ENCODE peak calls at places on chromosomes 12 and 14, in four cellular contexts. One of them, this sample, is unnamed.

GRCh38 chr12:9253464-9253863 is 45.3 kb upstream of the PZP start:
- DNase-seq in WTC11: no peak
- DNase-seq in HepG2: no peak
- DNase-seq in HEK293T: no peak
- DNase-seq in this sample: no peak

GRCh38 chr12:57093412-57094193 is 4.7 kb downstream of the NAB2 start:
- DNase-seq in HEK293T: peak; percentile 60
- DNase-seq in HepG2: no peak
- DNase-seq in WTC11: peak; percentile 88
- DNase-seq in this sample: peak; percentile 90

GRCh38 chr12:16347391-16348298 is at the start of gene MGST1:
- DNase-seq in WTC11: peak; percentile 84
- DNase-seq in HEK293T: peak; percentile 42
- DNase-seq in HepG2: peak; percentile 77
- DNase-seq in this sample: peak; percentile 37

GRCh38 chr12:116087962-116088361 is 189.5 kb downstream of the MED13L start:
- DNase-seq in HEK293T: no peak
- DNase-seq in WTC11: no peak
- DNase-seq in HepG2: peak; percentile 19
- DNase-seq in this sample: no peak

GRCh38 chr14:39880965-39881364 is 448.7 kb upstream of the FBXO33 start:
- DNase-seq in HEK293T: no peak
- DNase-seq in WTC11: no peak
- DNase-seq in HepG2: no peak
- DNase-seq in this sample: no peak

GRCh38 chr12:70828391-70828790 is 92.1 kb downstream of the PTPRR start:
- DNase-seq in WTC11: no peak
- DNase-seq in HepG2: no peak
- DNase-seq in HEK293T: no peak
- DNase-seq in this sample: no peak

GRCh38 chr12:122726056-122726558 is 4.5 kb downstream of the HCAR1 start:
- DNase-seq in HepG2: peak; percentile 69
- DNase-seq in HEK293T: no peak
- DNase-seq in WTC11: no peak
- DNase-seq in this sample: no peak

GRCh38 chr12:18943200-18943599 is 186.3 kb upstream of the PLEKHA5 start:
- DNase-seq in WTC11: no peak
- DNase-seq in HepG2: no peak
- DNase-seq in HEK293T: no peak
- DNase-seq in this sample: no peak

GRCh38 chr12:117680311-117680710 is 288.5 kb downstream of the KSR2 start:
- DNase-seq in HepG2: no peak
- DNase-seq in WTC11: no peak
- DNase-seq in HEK293T: no peak
- DNase-seq in this sample: no peak

GRCh38 chr14:74905595-74906142 is 17.4 kb downstream of the RPS6KL1 start:
- DNase-seq in WTC11: peak; percentile 84
- DNase-seq in HEK293T: peak; percentile 75
- DNase-seq in HepG2: peak; percentile 36
- DNase-seq in this sample: peak; percentile 71

DNA sequence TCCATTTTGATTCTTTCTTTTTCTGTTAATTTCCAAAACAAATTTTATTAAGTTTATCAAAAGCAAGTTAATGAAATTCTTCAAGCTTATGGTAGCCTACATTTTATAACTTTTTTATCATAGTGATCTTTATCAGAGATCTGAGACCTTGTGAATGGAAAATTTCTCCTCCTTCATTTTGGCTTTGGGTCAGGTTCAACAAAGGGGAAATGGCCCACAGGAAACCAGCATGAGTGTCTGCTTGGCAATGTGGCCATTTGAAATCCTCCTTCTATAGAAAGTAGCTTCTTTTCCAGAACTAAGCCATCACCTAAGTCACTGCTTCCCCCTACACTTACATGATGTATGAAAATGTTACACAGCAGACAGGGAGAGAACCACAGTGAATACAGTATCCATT is 1.6 kb downstream of the RHOJ start:
- DNase-seq in HepG2: no peak
- DNase-seq in HEK293T: no peak
- DNase-seq in WTC11: no peak
- DNase-seq in this sample: no peak
- TF ChIP-seq ELF4 in HepG2: no peak
- TF ChIP-seq ELF4 in HEK293T: no peak
- TF ChIP-seq ELF4 in WTC11: no peak
- TF ChIP-seq ELF4 in this sample: no peak

GRCh38 chr12:64891629-64892028 is 67.2 kb downstream of the TBC1D30 start:
- DNase-seq in HEK293T: no peak
- DNase-seq in HepG2: no peak
- DNase-seq in WTC11: no peak
- DNase-seq in this sample: no peak

GRCh38 chr12:64893961-64894360 is 69.5 kb downstream of the TBC1D30 start:
- DNase-seq in HEK293T: no peak
- DNase-seq in HepG2: no peak
- DNase-seq in WTC11: no peak
- DNase-seq in this sample: no peak

GRCh38 chr12:64889434-64890216 is 65.2 kb downstream of the TBC1D30 start:
- DNase-seq in HEK293T: no peak
- DNase-seq in HepG2: peak; percentile 27
- DNase-seq in WTC11: no peak
- DNase-seq in this sample: no peak

GRCh38 chr12:64892561-64892960 is 68.1 kb downstream of the TBC1D30 start:
- DNase-seq in HEK293T: no peak
- DNase-seq in WTC11: no peak
- DNase-seq in HepG2: no peak
- DNase-seq in this sample: no peak

GRCh38 chr12:64890873-64891468 is 66.5 kb downstream of the TBC1D30 start:
- DNase-seq in HEK293T: peak; percentile 59
- DNase-seq in HepG2: peak; percentile 61
- DNase-seq in WTC11: no peak
- DNase-seq in this sample: peak; percentile 57
- TF ChIP-seq ELF4 in HEK293T: no peak
- TF ChIP-seq ELF4 in HepG2: no peak
- TF ChIP-seq ELF4 in WTC11: no peak
- TF ChIP-seq ELF4 in this sample: no peak

GRCh38 chr14:63573579-63573978 is 30.4 kb upstream of the PPP2R5E start:
- DNase-seq in HepG2: no peak
- DNase-seq in WTC11: no peak
- DNase-seq in HEK293T: no peak
- DNase-seq in this sample: no peak
- TF ChIP-seq ELF4 in HepG2: no peak
- TF ChIP-seq ELF4 in WTC11: no peak
- TF ChIP-seq ELF4 in HEK293T: no peak
- TF ChIP-seq ELF4 in this sample: no peak

DNA sequence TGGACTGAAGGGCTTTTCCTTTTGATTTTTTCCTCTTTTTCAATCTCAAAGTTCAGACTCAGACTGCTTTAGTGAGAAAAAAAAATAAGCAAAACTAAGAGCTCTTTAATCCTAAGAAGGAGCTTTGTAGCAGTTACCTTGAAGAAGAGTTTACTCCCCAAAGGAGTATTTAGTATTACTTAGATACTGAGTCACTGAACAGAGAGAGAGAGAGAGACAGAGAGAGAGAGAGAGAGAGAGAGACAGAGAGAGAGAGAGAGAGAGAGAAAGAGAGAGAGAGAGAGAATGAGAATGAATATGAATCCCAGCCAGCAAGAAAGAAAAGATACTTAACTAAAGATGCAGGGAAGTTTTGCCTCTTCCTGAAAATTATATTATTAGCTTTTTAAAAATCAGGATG is 258 bp downstream of the NAV3 start:
- DNase-seq in HepG2: no peak
- DNase-seq in WTC11: no peak
- DNase-seq in HEK293T: no peak
- DNase-seq in this sample: no peak
- TF ChIP-seq ELF4 in HepG2: no peak
- TF ChIP-seq ELF4 in WTC11: no peak
- TF ChIP-seq ELF4 in HEK293T: no peak
- TF ChIP-seq ELF4 in this sample: no peak

DNA sequence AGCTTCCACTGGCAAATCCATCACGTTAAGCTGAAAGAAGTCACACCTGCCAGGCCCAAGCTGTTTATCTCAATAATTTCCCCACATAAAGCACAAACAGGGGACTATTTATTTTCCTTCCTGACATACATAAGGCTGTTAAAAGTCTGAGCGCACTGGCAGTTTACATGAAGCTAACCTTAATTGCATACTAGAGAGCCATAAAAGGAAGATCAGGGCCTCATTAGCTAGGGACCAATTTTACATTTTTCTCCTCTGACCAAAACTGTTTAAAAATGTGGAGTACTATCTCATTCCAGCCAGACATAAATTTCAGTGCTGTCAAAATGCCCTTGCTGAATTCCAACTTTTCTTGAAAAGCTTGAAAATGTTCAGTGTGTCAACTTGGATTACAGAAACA is 270.7 kb downstream of the C12orf75 start:
- DNase-seq in HEK293T: no peak
- DNase-seq in HepG2: no peak
- DNase-seq in WTC11: no peak
- DNase-seq in this sample: no peak
- TF ChIP-seq ELF4 in HEK293T: no peak
- TF ChIP-seq ELF4 in HepG2: no peak
- TF ChIP-seq ELF4 in WTC11: no peak
- TF ChIP-seq ELF4 in this sample: no peak

DNA sequence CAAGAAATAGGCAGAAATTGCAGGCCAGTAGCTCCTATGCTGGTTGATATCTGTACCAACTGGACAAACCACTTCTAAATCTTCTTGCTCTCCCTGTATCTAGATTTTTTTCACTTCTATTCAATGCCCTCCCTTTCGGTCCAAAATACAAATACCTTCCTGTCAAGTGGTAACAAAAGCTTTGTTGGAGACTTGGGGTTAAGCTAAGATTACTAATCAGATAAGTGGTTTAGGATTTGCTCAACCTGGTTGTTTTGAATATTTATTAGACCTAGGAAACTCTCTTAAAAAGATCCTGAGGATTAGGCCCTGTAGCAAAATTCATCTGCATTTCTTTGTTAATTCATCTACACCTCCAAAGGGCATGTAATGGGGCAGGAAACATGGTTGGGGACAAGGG is 410.1 kb downstream of the NAV3 start:
- DNase-seq in WTC11: no peak
- DNase-seq in HepG2: no peak
- DNase-seq in HEK293T: no peak
- DNase-seq in this sample: no peak
- TF ChIP-seq ELF4 in WTC11: no peak
- TF ChIP-seq ELF4 in HepG2: no peak
- TF ChIP-seq ELF4 in HEK293T: no peak
- TF ChIP-seq ELF4 in this sample: no peak

DNA sequence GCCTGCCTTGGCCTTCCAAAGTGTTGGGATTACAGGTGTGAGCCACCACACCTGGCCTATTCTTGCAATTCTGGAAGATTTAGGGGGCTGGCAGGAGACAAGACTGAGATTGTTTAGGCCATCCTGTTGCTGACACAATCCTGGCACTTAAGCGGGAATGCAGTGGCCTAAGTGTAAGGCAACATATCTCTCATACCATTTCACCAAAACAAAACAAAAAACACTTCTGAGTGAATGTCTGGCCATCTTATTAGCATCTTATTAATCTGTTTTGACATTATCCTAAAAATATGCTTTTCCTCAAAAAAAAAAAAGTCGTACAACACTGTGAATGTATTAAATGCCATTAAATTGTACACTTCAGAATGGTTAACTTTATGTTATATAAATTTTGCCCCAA is 67.6 kb downstream of the DENND5B start:
- DNase-seq in HEK293T: no peak
- DNase-seq in WTC11: no peak
- DNase-seq in HepG2: no peak
- DNase-seq in this sample: no peak
- TF ChIP-seq ELF4 in HEK293T: no peak
- TF ChIP-seq ELF4 in WTC11: no peak
- TF ChIP-seq ELF4 in HepG2: no peak
- TF ChIP-seq ELF4 in this sample: no peak

GRCh38 chr14:70896317-70896716 is 10.9 kb upstream of the PCNX1 start:
- DNase-seq in HepG2: no peak
- DNase-seq in HEK293T: no peak
- DNase-seq in WTC11: no peak
- DNase-seq in this sample: no peak

GRCh38 chr14:70894868-70895267 is 12.4 kb upstream of the PCNX1 start:
- DNase-seq in WTC11: no peak
- DNase-seq in HEK293T: no peak
- DNase-seq in HepG2: peak; percentile 96
- DNase-seq in this sample: no peak

GRCh38 chr14:70896981-70897380 is 10.3 kb upstream of the PCNX1 start:
- DNase-seq in HEK293T: no peak
- DNase-seq in HepG2: no peak
- DNase-seq in WTC11: no peak
- DNase-seq in this sample: no peak

GRCh38 chr14:70898346-70898745 is 8.9 kb upstream of the PCNX1 start:
- DNase-seq in HepG2: no peak
- DNase-seq in HEK293T: no peak
- DNase-seq in WTC11: no peak
- DNase-seq in this sample: no peak

GRCh38 chr14:70897475-70897874 is 9.8 kb upstream of the PCNX1 start:
- DNase-seq in HEK293T: no peak
- DNase-seq in HepG2: no peak
- DNase-seq in WTC11: no peak
- DNase-seq in this sample: no peak
- TF ChIP-seq ELF4 in HEK293T: no peak
- TF ChIP-seq ELF4 in HepG2: no peak
- TF ChIP-seq ELF4 in WTC11: no peak
- TF ChIP-seq ELF4 in this sample: no peak

DNA sequence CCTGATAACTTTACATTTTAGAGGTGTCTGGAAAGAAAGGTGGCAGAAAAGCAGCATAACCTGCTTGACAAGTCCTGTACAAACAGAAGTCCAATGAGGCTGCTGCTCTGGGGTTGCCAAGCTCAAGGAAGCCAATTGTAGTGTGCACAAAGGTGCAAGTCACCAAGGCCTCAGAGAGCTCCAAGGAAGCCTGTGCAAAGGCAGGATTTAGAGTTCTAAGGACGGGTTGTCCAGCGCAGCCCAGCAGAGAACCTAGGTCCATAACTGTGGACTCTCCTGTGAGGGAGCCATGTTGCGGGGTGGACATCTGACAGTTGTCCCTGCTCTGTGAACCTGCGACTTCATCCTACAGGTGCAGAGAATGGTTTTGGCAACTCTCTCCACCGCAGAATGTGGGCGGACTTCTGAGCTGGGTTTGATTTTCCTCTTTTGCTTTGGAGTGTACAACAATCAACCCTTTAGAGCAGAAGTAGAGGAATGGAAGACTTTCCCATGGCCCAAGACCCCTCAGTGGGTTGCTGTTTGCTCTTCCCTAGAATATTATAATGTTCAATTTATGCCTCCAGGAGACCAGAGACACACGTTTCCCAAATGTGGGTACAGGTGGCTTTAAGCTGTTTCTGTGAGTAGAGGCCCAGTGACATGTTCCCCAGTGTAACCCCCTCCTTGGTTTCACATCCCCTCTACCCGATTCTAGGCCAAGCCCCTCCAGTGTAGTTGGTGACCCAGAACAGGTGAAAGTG is 81.0 kb downstream of the ETV6 start:
- DNase-seq in HepG2: no peak
- DNase-seq in HEK293T: no peak
- DNase-seq in WTC11: no peak
- DNase-seq in this sample: no peak
- TF ChIP-seq ELF4 in HepG2: no peak
- TF ChIP-seq ELF4 in HEK293T: no peak
- TF ChIP-seq ELF4 in WTC11: no peak
- TF ChIP-seq ELF4 in this sample: no peak

This sample was measured in K562.